ENCODE peak calls at places on chromosomes 4 and X, in ten cellular contexts. U, I, V, K, M, R, W, S, D and J are unnamed samples.

GRCh38 chr4:71545168-71545567 is 206.3 kb downstream of the SLC4A4 start:
- DNase-seq in R (no peak), S (no peak), I (no peak), U (peak), V (no peak), D (no peak), K (no peak), W (no peak), M (peak), J (no peak)

GRCh38 chr4:177079327-177079726 is 230.3 kb upstream of the NEIL3 start:
- DNase-seq in R (no peak), K (no peak), M (no peak), U (peak), V (no peak), D (no peak), I (no peak), S (no peak), W (no peak), J (no peak)

GRCh38 chr4:20944961-20945360 is 244.7 kb downstream of the PACRGL start:
- DNase-seq in D (no peak), W (no peak), I (no peak), U (no peak), K (no peak), S (no peak), R (no peak), V (no peak), M (no peak), J (no peak)

GRCh38 chrX:95733426-95733825 is 951.2 kb upstream of the DIAPH2 start:
- DNase-seq in M (no peak), S (no peak), U (peak), D (no peak), W (no peak), I (no peak), K (no peak), V (peak), R (peak), J (no peak)

GRCh38 chr4:36324808-36325207 is 43.4 kb downstream of the DTHD1 start:
- DNase-seq in S (no peak), R (no peak), W (no peak), I (no peak), U (no peak), M (no peak), V (no peak), K (no peak), D (no peak), J (no peak)

GRCh38 chrX:110086916-110087484 is 84.1 kb downstream of the TMEM164 start:
- DNase-seq in D (no peak), V (no peak), K (no peak), M (peak), S (no peak), R (peak), U (no peak), W (no peak), I (no peak), J (no peak)

GRCh38 chr4:168667936-168668335 is 171.1 kb downstream of the PALLD start:
- DNase-seq in D (no peak), M (no peak), V (no peak), I (no peak), S (no peak), W (no peak), U (peak), K (no peak), R (no peak), J (no peak)

GRCh38 chrX:71938371-71938770 is 27.7 kb downstream of the NHSL2 start:
- DNase-seq in D (no peak), R (no peak), M (no peak), W (no peak), V (peak), U (no peak), I (no peak), K (no peak), S (no peak), J (no peak)

GRCh38 chr4:61202100-61202637 is 2.0 kb downstream of the ADGRL3 start:
- DNase-seq in R (peak), S (peak), K (no peak), M (peak), U (peak), D (peak), V (no peak), I (no peak), W (no peak), J (peak)

GRCh38 chr4:59570850-59571476 is 1629.2 kb upstream of the ADGRL3 start:
- DNase-seq in D (no peak), V (no peak), U (no peak), S (no peak), M (peak), W (no peak), R (no peak), K (peak), I (no peak), J (no peak)

GRCh38 chrX:150934453-150934852 is 36.0 kb upstream of the CD99L2 start:
- DNase-seq in W (no peak), D (no peak), U (peak), R (peak), M (peak), K (no peak), I (no peak), V (no peak), S (no peak), J (no peak)

GRCh38 chr4:88275949-88276515 is 8.3 kb downstream of the PPM1K start:
- DNase-seq in V (no peak), M (peak), I (no peak), D (no peak), K (no peak), U (no peak), S (no peak), R (no peak), W (no peak), J (no peak)

GRCh38 chrX:109352121-109352556 is 129.7 kb downstream of the GUCY2F start:
- DNase-seq in V (no peak), S (no peak), D (peak), I (no peak), U (no peak), W (no peak), R (no peak), K (no peak), M (peak), J (no peak)

GRCh38 chr4:186808635-186809018 is 85.0 kb upstream of the FAT1 start:
- DNase-seq in U (no peak), I (peak), S (no peak), M (peak), R (no peak), K (no peak), W (no peak), D (no peak), V (no peak), J (no peak)

GRCh38 chr4:102497986-102498385 is 3.2 kb upstream of the NFKB1 start:
- DNase-seq in W (no peak), I (no peak), M (no peak), R (no peak), K (no peak), U (no peak), V (no peak), S (no peak), D (no peak), J (no peak)

GRCh38 chr4:184262901-184263300 is 45.2 kb upstream of the ENPP6 start:
- DNase-seq in V (no peak), M (peak), S (no peak), U (no peak), D (no peak), K (no peak), R (no peak), W (no peak), I (no peak), J (no peak)